ENCODE peak calls at places on chromosome 19, in nine cellular contexts. F is naive thymus-derived CD8-positive, alpha-beta T cell; A is Panc1; O is left lung; Y is left cardiac atrium; E is stimulated activated naive CD8-positive, alpha-beta T cell treated with anti-CD3 and anti-CD28 coated beads, Interleukin-15, amount 100 ng/mL, for 72 hours; Z is left ventricle myocardium superior; X is gastrocnemius medialis; D is activated CD8-positive, alpha-beta T cell treated with anti-CD3 and anti-CD28 coated beads for 36 hours. T is an unnamed sample.

GRCh38 chr19:39740395-39740794 is 2.6 kb upstream of the CLC start:
- ATAC-seq in F (no peak), A (no peak), O (no peak), Y (no peak), E (no peak), Z (no peak), X (no peak), D (peak; percentile 61), T (no peak)

GRCh38 chr19:7349961-7350711 is 1.4 kb downstream of the ARHGEF18 start:
- ATAC-seq in F (peak; percentile 67), A (no peak), O (no peak), Y (no peak), E (peak; percentile 31), Z (peak; percentile 36), X (no peak), D (peak; percentile 32), T (peak; percentile 53)

GRCh38 chr19:17985037-17985818 is 18.3 kb downstream of the KCNN1 start:
- ATAC-seq in F (no peak), A (peak; percentile 75), O (no peak), Y (no peak), E (no peak), Z (no peak), X (no peak), D (no peak), T (no peak)

GRCh38 chr19:21328885-21329605 is at the start of gene ZNF708:
- ATAC-seq in F (peak; percentile 96), A (peak; percentile 100), O (peak; percentile 100), Y (peak; percentile 100), E (peak; percentile 100), Z (peak; percentile 100), X (peak; percentile 100), D (peak; percentile 100), T (peak; percentile 100)

GRCh38 chr19:4369109-4369887 is 25.9 kb downstream of the MPND start:
- ATAC-seq in F (peak; percentile 75), A (peak; percentile 37), O (peak; percentile 89), Y (peak; percentile 6), E (peak; percentile 90), Z (peak; percentile 8), X (no peak), D (peak; percentile 81), T (peak; percentile 83)

GRCh38 chr19:7673995-7674667 is 2.8 kb upstream of the MCEMP1 start:
- ATAC-seq in F (peak; percentile 26), A (peak; percentile 77), O (peak; percentile 89), Y (peak; percentile 82), E (peak; percentile 38), Z (peak; percentile 85), X (no peak), D (peak; percentile 45), T (no peak)

GRCh38 chr19:35039881-35040456 is 1.6 kb upstream of the HPN start:
- ATAC-seq in F (peak; percentile 29), A (no peak), O (no peak), Y (no peak), E (peak; percentile 35), Z (no peak), X (no peak), D (peak; percentile 32), T (peak; percentile 5)

GRCh38 chr19:16888629-16889371 is at the start of gene F2RL3:
- ATAC-seq in F (peak; percentile 25), A (no peak), O (peak; percentile 6), Y (peak; percentile 35), E (peak; percentile 59), Z (peak; percentile 42), X (peak; percentile 37), D (peak; percentile 33), T (peak; percentile 70)

GRCh38 chr19:7953060-7953459 is 9.6 kb upstream of the TIMM44 start:
- ATAC-seq in F (no peak), A (peak; percentile 62), O (peak; percentile 62), Y (no peak), E (no peak), Z (no peak), X (no peak), D (no peak), T (no peak)

GRCh38 chr19:15368051-15368632 is 11.4 kb downstream of the AKAP8 start:
- ATAC-seq in F (no peak), A (no peak), O (no peak), Y (no peak), E (no peak), Z (peak; percentile 3), X (no peak), D (no peak), T (no peak)

GRCh38 chr19:16351133-16351809 is 26.6 kb downstream of the KLF2 start:
- ATAC-seq in F (no peak), A (peak; percentile 56), O (no peak), Y (no peak), E (no peak), Z (no peak), X (no peak), D (no peak), T (no peak)

GRCh38 chr19:13894552-13894951 is 11.4 kb downstream of the BRME1 start:
- ATAC-seq in F (no peak), A (no peak), O (no peak), Y (no peak), E (no peak), Z (no peak), X (no peak), D (no peak), T (no peak)

GRCh38 chr19:44596428-44597130 is 16.8 kb upstream of the IGSF23 start:
- ATAC-seq in F (no peak), A (no peak), O (no peak), Y (no peak), E (no peak), Z (no peak), X (no peak), D (no peak), T (no peak)